ENCODE peak calls at places on chromosomes 12 and 14, in six cellular contexts. S is CD4-positive, alpha-beta T cell; P is lower lobe of right lung; Q is transverse colon; L is GM23248; E is left lung. O is an unnamed sample.
A peak's percentile ranks its signal among the peaks of the same experiment; 100 is the strongest.

GRCh38 chr12:104930388-104931326 is 27.4 kb downstream of the SLC41A2 start:
- DNase-seq in S (no peak), P (no peak), Q (no peak), L (peak; percentile 83), E (no peak), O (no peak)

GRCh38 chr12:25708661-25709060 is 155.6 kb upstream of the LMNTD1 start:
- DNase-seq in S (no peak), P (no peak), Q (no peak), L (no peak), E (no peak), O (no peak)

GRCh38 chr12:62849398-62849797 is 85.6 kb downstream of the PPM1H start:
- DNase-seq in S (no peak), P (no peak), Q (no peak), L (no peak), E (no peak), O (no peak)

GRCh38 chr12:46181465-46181864 is 87.4 kb downstream of the SLC38A1 start:
- DNase-seq in S (no peak), P (no peak), Q (no peak), L (no peak), E (no peak), O (no peak)

GRCh38 chr14:104942586-104942985 is 17.9 kb downstream of the PLD4 start:
- DNase-seq in S (no peak), P (peak; percentile 29), Q (no peak), L (no peak), E (no peak), O (no peak)

GRCh38 chr14:80231732-80232131 is 20.4 kb upstream of the DIO2 start:
- DNase-seq in S (no peak), P (no peak), Q (no peak), L (no peak), E (no peak), O (no peak)

GRCh38 chr12:13173537-13173936 is 23.0 kb upstream of the EMP1 start:
- DNase-seq in S (no peak), P (peak; percentile 53), Q (peak; percentile 41), L (peak; percentile 99), E (peak; percentile 72), O (peak; percentile 64)

GRCh38 chr12:112178796-112179195 is 53.4 kb downstream of the TRAFD1 start:
- DNase-seq in S (no peak), P (no peak), Q (no peak), L (no peak), E (no peak), O (no peak)

GRCh38 chr12:121652767-121653497 is 16.5 kb downstream of the MORN3 start:
- DNase-seq in S (no peak), P (no peak), Q (no peak), L (no peak), E (no peak), O (no peak)

GRCh38 chr14:94345344-94346072 is 22.4 kb upstream of the SERPINA6 start:
- DNase-seq in S (no peak), P (no peak), Q (no peak), L (peak; percentile 99), E (no peak), O (no peak)

GRCh38 chr12:122067966-122068365 is 10.6 kb upstream of the MLXIP start:
- DNase-seq in S (no peak), P (no peak), Q (peak; percentile 75), L (no peak), E (no peak), O (peak; percentile 91)

GRCh38 chr12:73625226-73625625 is 912.4 kb upstream of the ATXN7L3B start:
- DNase-seq in S (no peak), P (no peak), Q (no peak), L (no peak), E (no peak), O (no peak)

GRCh38 chr14:95045836-95046430 is 111.4 kb downstream of the DICER1 start:
- DNase-seq in S (no peak), P (no peak), Q (no peak), L (no peak), E (peak; percentile 18), O (no peak)

GRCh38 chr12:12016284-12017100 is 54.2 kb upstream of the BCL2L14 start:
- DNase-seq in S (no peak), P (no peak), Q (no peak), L (peak; percentile 33), E (no peak), O (no peak)

GRCh38 chr12:128387811-128388422 is 120.9 kb downstream of the TMEM132C start:
- DNase-seq in S (no peak), P (peak; percentile 57), Q (peak; percentile 36), L (no peak), E (peak; percentile 42), O (peak; percentile 4)

GRCh38 chr14:69107407-69108003 is 45.4 kb downstream of the DCAF5 start:
- DNase-seq in S (no peak), P (no peak), Q (peak; percentile 33), L (peak; percentile 85), E (no peak), O (peak; percentile 37)

GRCh38 chr14:102525213-102526143 is 15.9 kb upstream of the ANKRD9 start:
- DNase-seq in S (peak; percentile 20), P (no peak), Q (peak; percentile 63), L (peak; percentile 76), E (no peak), O (peak; percentile 58)

GRCh38 chr12:124661382-124661781 is 94.0 kb upstream of the NCOR2 start:
- DNase-seq in S (no peak), P (no peak), Q (no peak), L (peak; percentile 10), E (no peak), O (no peak)

GRCh38 chr12:47739959-47740358 is 14.7 kb upstream of the ENDOU start:
- DNase-seq in S (no peak), P (no peak), Q (peak; percentile 69), L (peak; percentile 36), E (no peak), O (peak; percentile 20)

GRCh38 chr12:79409562-79409961 is 281.2 kb downstream of the PAWR start:
- DNase-seq in S (no peak), P (no peak), Q (no peak), L (peak; percentile 70), E (no peak), O (no peak)

GRCh38 chr12:12819752-12820311 is 6.7 kb downstream of the DDX47 start:
- DNase-seq in S (no peak), P (no peak), Q (no peak), L (peak; percentile 95), E (no peak), O (no peak)

GRCh38 chr14:104393898-104394605 is 185.5 kb upstream of the C14orf180 start:
- DNase-seq in S (peak; percentile 79), P (peak; percentile 67), Q (peak; percentile 59), L (no peak), E (no peak), O (peak; percentile 23)

GRCh38 chr12:15855646-15856045 is 26.5 kb upstream of the STRAP start:
- DNase-seq in S (no peak), P (no peak), Q (no peak), L (peak; percentile 57), E (no peak), O (no peak)

GRCh38 chr14:104802120-104802912 is 1.4 kb downstream of the ZBTB42 start:
- DNase-seq in S (no peak), P (no peak), Q (no peak), L (no peak), E (no peak), O (no peak)

GRCh38 chr14:74584966-74585365 is 27.1 kb downstream of the LTBP2 start:
- DNase-seq in S (no peak), P (no peak), Q (no peak), L (no peak), E (no peak), O (no peak)

GRCh38 chr14:95330591-95331370 is 11.1 kb upstream of the CLMN start:
- DNase-seq in S (no peak), P (no peak), Q (no peak), L (no peak), E (no peak), O (no peak)

DNA sequence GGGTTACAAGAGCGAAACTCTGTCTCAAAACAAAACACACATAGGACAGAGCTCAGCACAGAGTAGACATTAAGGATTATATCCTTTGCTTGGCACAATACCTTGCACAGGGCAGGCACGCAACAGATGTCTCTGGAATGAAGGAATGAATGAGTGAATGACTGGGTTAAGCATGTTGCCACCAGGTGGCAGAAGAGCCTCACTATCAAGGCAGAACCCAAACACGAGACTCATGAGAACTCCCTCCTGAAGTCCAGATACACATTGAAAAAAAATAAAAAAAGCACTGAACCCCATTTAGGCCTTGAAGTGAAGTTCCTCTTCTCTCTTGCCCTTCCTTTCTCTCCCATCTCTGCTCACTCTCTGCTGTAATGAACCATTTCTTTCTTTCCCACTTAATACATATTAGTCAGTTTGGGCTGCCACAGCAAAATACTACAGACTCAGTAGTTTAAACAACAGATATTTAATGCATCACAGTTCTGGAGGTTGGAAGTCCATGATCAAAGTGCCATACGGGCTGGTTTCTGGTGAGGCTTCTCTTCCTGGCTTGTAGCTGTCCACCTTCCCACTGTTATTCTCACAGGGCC is 26.6 kb upstream of the LTA4H start:
- DNase-seq in S (peak; percentile 69), P (peak; percentile 69), Q (peak; percentile 83), L (peak; percentile 92), E (peak; percentile 70), O (peak; percentile 81)
- H3K27ac ChIP-seq in S (no peak overlapping the region), P (no peak overlapping the region), Q (no peak overlapping the region), L (no peak overlapping the region), E (no peak overlapping the region), O (no peak overlapping the region)

DNA sequence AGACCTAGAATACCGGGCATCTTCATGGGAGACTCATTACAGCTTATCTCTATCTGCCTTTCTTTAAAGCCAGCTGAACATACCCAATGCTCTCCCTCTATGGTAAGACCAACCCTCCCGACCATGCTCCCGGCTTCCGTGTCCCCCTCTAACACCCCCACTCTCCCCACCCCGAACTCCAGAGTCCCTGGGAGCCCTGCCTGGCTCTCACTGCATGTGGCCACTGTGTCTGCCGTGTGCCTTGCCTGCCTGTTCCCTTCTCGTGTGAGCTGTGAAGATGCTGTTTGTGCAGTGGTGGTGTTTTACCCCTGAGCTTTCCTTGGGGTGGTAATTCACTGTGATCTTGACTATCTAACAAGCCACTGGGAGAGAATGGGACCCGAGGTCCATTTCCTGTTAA is 146.4 kb upstream of the FKBP4 start:
- DNase-seq in S (no peak), P (no peak), Q (no peak), L (no peak), E (no peak), O (no peak)
- H3K27ac ChIP-seq in S (no peak overlapping the region), P (no peak overlapping the region), Q (no peak overlapping the region), L (no peak overlapping the region), E (no peak overlapping the region), O (no peak overlapping the region)

DNA sequence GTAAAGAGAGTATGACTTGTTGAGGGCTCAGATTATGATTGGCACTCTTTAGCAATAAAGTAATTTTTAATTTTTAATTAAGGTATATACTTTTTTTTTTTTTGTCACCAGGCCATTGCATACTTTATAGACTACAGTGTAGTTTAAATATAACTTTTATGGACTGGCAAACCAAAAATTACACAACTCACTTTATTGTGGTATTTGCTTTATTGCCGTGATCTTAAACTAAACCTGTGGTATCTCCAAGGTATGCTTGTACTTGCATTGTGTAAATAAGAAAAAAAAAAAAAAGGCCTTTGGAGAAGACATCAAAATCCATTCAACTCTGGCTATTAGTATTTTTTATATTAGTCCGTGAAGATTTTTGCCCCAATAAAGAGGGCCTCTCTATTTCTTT is 646.7 kb upstream of the FOXG1 start:
- DNase-seq in S (no peak), P (no peak), Q (no peak), L (no peak), E (no peak), O (no peak)
- H3K27ac ChIP-seq in S (no peak overlapping the region), P (no peak overlapping the region), Q (no peak overlapping the region), L (no peak overlapping the region), E (no peak overlapping the region), O (no peak overlapping the region)

DNA sequence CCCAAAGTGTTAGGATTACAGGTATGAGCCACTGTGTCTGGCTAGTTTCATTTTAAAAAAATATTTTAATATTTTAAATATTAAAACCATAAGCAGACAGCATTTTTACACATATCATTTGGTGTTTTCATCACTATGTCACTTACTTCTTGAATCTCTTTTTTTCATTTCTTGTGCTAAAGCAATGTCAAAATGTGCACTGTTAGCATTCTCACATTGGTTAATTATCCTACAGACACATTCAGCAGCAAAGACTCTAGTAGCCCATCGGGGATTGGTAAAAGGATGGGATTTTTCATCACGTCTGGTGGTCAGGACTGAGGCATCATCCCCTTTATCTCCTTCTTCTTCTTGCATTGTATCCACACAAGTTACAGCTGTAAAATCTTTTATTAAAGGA is 96.9 kb downstream of the HEATR5A start:
- DNase-seq in S (no peak), P (no peak), Q (no peak), L (no peak), E (no peak), O (no peak)
- H3K27ac ChIP-seq in S (no peak overlapping the region), P (no peak overlapping the region), Q (no peak overlapping the region), L (no peak overlapping the region), E (no peak overlapping the region), O (no peak overlapping the region)